ENCODE peak calls at places on chromosomes 13 and 19, in seven cellular contexts. Y is central memory CD8-positive, alpha-beta T cell; K is NCI-H2029 treated with DMSO at 0.1 percent for 48 hours; G is kidney glomerular epithelial cell; A is stomach; X is NCI-H1436; E is A549. U is an unnamed sample.

GRCh38 chr13:23086951-23087350 is 93.8 kb upstream of the SGCG start:
- DNase-seq in Y (no peak), K (no peak), G (no peak), A (no peak), X (no peak), E (no peak), U (no peak)

GRCh38 chr19:30693179-30693578 is 321.0 kb downstream of the ZNF536 start:
- DNase-seq in Y (no peak), K (no peak), G (no peak), A (no peak), X (no peak), E (no peak), U (no peak)

GRCh38 chr19:4295972-4296771 is 6.0 kb downstream of the TMIGD2 start:
- DNase-seq in Y (no peak), K (peak), G (no peak), A (peak), X (peak), E (no peak), U (peak)

GRCh38 chr13:27607125-27607524 is 13.2 kb downstream of the LNX2 start:
- DNase-seq in Y (no peak), K (no peak), G (peak), A (no peak), X (no peak), E (peak), U (no peak)

GRCh38 chr19:47757617-47758432 is 12.5 kb downstream of the NOP53 start:
- DNase-seq in Y (no peak), K (no peak), G (no peak), A (no peak), X (no peak), E (no peak), U (no peak)

GRCh38 chr13:50519866-50520265 is 323.6 kb downstream of the DLEU7 start:
- DNase-seq in Y (no peak), K (no peak), G (no peak), A (no peak), X (no peak), E (no peak), U (no peak)

GRCh38 chr19:6458695-6459355 is 767 bp downstream of the SLC25A23 start:
- DNase-seq in Y (no peak), K (no peak), G (peak), A (peak), X (no peak), E (no peak), U (no peak)

GRCh38 chr13:78660130-78660857 is 1.3 kb upstream of the OBI1 start:
- DNase-seq in Y (no peak), K (no peak), G (no peak), A (no peak), X (no peak), E (peak), U (no peak)

GRCh38 chr19:32318884-32319520 is 26.4 kb upstream of the ZNF507 start:
- DNase-seq in Y (no peak), K (no peak), G (no peak), A (no peak), X (no peak), E (peak), U (peak)

GRCh38 chr13:29925457-29925856 is 75.0 kb upstream of the UBL3 start:
- DNase-seq in Y (no peak), K (peak), G (peak), A (peak), X (no peak), E (peak), U (no peak)

GRCh38 chr13:19958119-19959111 is at the start of gene ZMYM2:
- DNase-seq in Y (peak), K (peak), G (peak), A (peak), X (peak), E (peak), U (peak)

GRCh38 chr13:42740753-42741152 is 40.6 kb upstream of the FAM216B start:
- DNase-seq in Y (no peak), K (no peak), G (no peak), A (peak), X (no peak), E (peak), U (no peak)

GRCh38 chr13:44710576-44710975 is 134.4 kb upstream of the TSC22D1 start:
- DNase-seq in Y (no peak), K (no peak), G (peak), A (no peak), X (no peak), E (peak), U (no peak)

GRCh38 chr19:16062789-16063188 is 13.5 kb upstream of the TPM4 start:
- DNase-seq in Y (peak), K (no peak), G (no peak), A (peak), X (no peak), E (no peak), U (no peak)

GRCh38 chr13:42367836-42368235 is 95.9 kb downstream of the AKAP11 start:
- DNase-seq in Y (no peak), K (no peak), G (no peak), A (no peak), X (no peak), E (no peak), U (no peak)

GRCh38 chr13:93951153-93951552 is 528.3 kb downstream of the DCT start:
- DNase-seq in Y (no peak), K (no peak), G (no peak), A (no peak), X (no peak), E (no peak), U (no peak)

GRCh38 chr13:29479716-29480492 is 115.6 kb downstream of the SLC7A1 start:
- DNase-seq in Y (no peak), K (no peak), G (no peak), A (no peak), X (peak), E (no peak), U (no peak)

GRCh38 chr19:33193864-33194362 is at the start of gene LRP3:
- DNase-seq in Y (no peak), K (no peak), G (no peak), A (peak), X (peak), E (peak), U (peak)

GRCh38 chr19:35410487-35410886 is 37.6 kb upstream of the FFAR2 start:
- DNase-seq in Y (no peak), K (no peak), G (no peak), A (no peak), X (no peak), E (no peak), U (no peak)

GRCh38 chr13:105452895-105453294 is 1082.6 kb downstream of the EFNB2 start:
- DNase-seq in Y (no peak), K (no peak), G (no peak), A (no peak), X (no peak), E (peak), U (no peak)

GRCh38 chr19:53545271-53546065 is 7.5 kb downstream of the ZNF331 start:
- DNase-seq in Y (no peak), K (no peak), G (no peak), A (no peak), X (no peak), E (peak), U (peak)

GRCh38 chr13:48266967-48267639 is 34.1 kb downstream of the ITM2B start:
- DNase-seq in Y (no peak), K (no peak), G (no peak), A (no peak), X (no peak), E (no peak), U (peak)

GRCh38 chr19:44598880-44599279 is 14.5 kb upstream of the IGSF23 start:
- DNase-seq in Y (no peak), K (no peak), G (no peak), A (peak), X (no peak), E (no peak), U (no peak)

GRCh38 chr13:110912651-110913051 is 2.2 kb downstream of the ANKRD10 start:
- DNase-seq in Y (no peak), K (no peak), G (peak), A (no peak), X (no peak), E (peak), U (no peak)

GRCh38 chr19:45475537-45476348 is 7.9 kb downstream of the FOSB start:
- DNase-seq in Y (no peak), K (no peak), G (no peak), A (no peak), X (no peak), E (peak), U (no peak)

U was measured in NCI-H2227 treated with DMSO at 0.1 percent for 48 hours.